ENCODE peak calls at places on chromosomes 16 and 17, in six cellular contexts. R is colonic mucosa, C is lung, S is right lobe of liver, L is heart left ventricle, T is neural progenitor cell. D is an unnamed sample.

GRCh38 chr17:77959926-77960521 is 1.5 kb downstream of the TNRC6C start:
- DNase-seq in L (no peak), S (no peak), R (no peak), T (peak; percentile 53), C (no peak), D (peak; percentile 13)

GRCh38 chr17:16407911-16408588 is 7.3 kb upstream of the TRPV2 start:
- DNase-seq in C (peak; percentile 50), L (peak; percentile 80), R (peak; percentile 70), T (peak; percentile 58), S (peak; percentile 72), D (peak; percentile 38)

GRCh38 chr17:64736804-64737492 is 74.8 kb upstream of the SMURF2 start:
- DNase-seq in L (no peak), R (peak; percentile 62), S (no peak), C (no peak), T (peak; percentile 9), D (no peak)

GRCh38 chr16:71626018-71626857 is at the start of gene MARVELD3:
- DNase-seq in C (peak; percentile 89), T (peak; percentile 51), L (no peak), R (peak; percentile 93), S (peak; percentile 85), D (peak; percentile 91)

GRCh38 chr17:76659928-76660614 is 16.5 kb upstream of the ST6GALNAC1 start:
- DNase-seq in S (no peak), L (no peak), T (no peak), R (peak; percentile 77), C (no peak), D (peak; percentile 15)

GRCh38 chr16:85157372-85157771 is 45.1 kb upstream of the CIBAR2 start:
- DNase-seq in S (no peak), T (no peak), L (no peak), R (no peak), C (no peak), D (no peak)

GRCh38 chr17:5703736-5704135 is 119.4 kb upstream of the NLRP1 start:
- DNase-seq in L (no peak), S (no peak), C (no peak), T (no peak), R (no peak), D (no peak)

GRCh38 chr16:30958164-30959083 is 870 bp downstream of the SETD1A start:
- DNase-seq in R (peak; percentile 35), T (peak; percentile 89), C (peak; percentile 52), L (peak; percentile 73), S (no peak), D (peak; percentile 79)

GRCh38 chr16:89593841-89594240 is 18.3 kb downstream of the CPNE7 start:
- DNase-seq in T (no peak), R (no peak), L (no peak), C (no peak), S (no peak), D (no peak)

GRCh38 chr17:28018439-28019070 is 23.9 kb upstream of the NLK start:
- DNase-seq in T (no peak), S (no peak), R (no peak), L (no peak), C (no peak), D (peak; percentile 34)

GRCh38 chr17:47744168-47745036 is 11.4 kb downstream of the TBX21 start:
- DNase-seq in T (no peak), L (no peak), C (no peak), S (no peak), R (no peak), D (no peak)

GRCh38 chr16:16151315-16151714 is 72.0 kb downstream of the ABCC6 start:
- DNase-seq in T (no peak), S (no peak), C (no peak), R (no peak), L (no peak), D (no peak)

DNA sequence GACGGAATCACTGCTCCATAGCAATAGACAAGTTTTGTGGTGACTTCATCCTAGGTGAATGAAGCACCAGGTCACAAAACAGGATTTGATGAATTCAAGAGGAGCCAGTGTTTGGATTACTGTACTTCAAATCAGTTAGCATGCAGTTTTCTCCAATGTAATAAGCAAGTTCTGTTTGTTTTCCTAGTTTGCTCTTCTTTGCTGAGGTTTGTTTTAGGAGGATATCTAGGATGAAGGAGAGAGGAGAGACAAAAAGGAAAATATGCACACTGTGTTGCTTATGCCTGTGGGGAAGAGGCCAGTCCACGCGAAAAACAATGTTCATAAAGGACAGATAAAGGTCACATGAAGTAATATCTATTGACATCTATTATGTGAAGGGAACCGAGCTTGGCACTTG is 9.0 kb downstream of the KRT37 start:
- DNase-seq in C (no peak), S (no peak), R (no peak), T (no peak), L (no peak), D (no peak)
- H3K27ac ChIP-seq in C (no peak overlapping the region), S (no peak overlapping the region), R (no peak overlapping the region), T (no peak overlapping the region), L (no peak overlapping the region), D (no peak overlapping the region)

GRCh38 chr17:48907713-48908046 is 527 bp upstream of the UBE2Z start:
- DNase-seq in R (no peak), L (no peak), S (no peak), T (no peak), C (no peak), D (peak; percentile 44)

GRCh38 chr17:48908853-48909394 is 717 bp downstream of the UBE2Z start:
- DNase-seq in L (peak; percentile 83), C (peak; percentile 80), R (peak; percentile 88), S (peak; percentile 77), T (peak; percentile 97), D (peak; percentile 91)

GRCh38 chr17:48910370-48910769 is 2.2 kb downstream of the UBE2Z start:
- DNase-seq in T (no peak), L (no peak), S (no peak), R (no peak), C (no peak), D (no peak)

GRCh38 chr17:48909796-48910195 is 1.6 kb downstream of the UBE2Z start:
- DNase-seq in T (no peak), L (no peak), S (no peak), R (no peak), C (no peak), D (no peak)

DNA sequence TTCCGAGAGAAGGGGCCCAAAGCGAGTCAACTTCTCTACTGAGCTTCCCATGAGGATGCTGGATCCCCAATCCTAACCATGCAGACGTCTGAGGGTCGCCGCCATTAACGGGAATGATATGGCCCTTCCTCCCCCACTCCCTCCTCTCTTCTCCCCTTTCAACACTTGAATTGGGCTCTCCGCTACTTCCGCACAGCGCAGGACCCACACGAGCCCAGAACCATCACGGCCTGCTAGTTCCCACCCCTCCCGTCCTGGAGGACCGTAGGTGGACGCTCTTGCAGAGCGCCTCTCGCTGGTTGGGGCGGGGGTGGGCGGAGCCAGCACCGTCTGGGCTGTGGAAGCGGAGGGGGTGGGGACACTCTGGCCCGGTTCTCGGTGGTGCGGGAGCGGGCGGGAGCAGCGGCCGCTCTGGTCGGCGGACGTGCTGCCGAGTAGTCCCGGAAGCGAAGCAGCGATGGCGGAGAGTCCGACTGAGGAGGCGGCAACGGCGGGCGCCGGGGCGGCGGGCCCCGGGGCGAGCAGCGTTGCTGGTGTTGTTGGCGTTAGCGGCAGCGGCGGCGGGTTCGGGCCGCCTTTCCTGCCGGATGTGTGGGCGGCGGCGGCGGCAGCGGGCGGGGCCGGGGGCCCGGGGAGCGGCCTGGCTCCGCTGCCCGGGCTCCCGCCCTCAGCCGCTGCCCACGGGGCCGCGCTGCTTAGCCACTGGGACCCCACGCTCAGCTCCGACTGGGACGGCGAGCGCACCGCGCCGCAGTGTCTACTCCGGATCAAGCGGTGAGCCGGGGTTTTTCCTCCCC is at the start of gene UBE2Z:
- DNase-seq in L (peak; percentile 95), S (peak; percentile 95), T (peak; percentile 97), R (peak; percentile 93), C (peak; percentile 92), D (peak; percentile 98)
- TF ChIP-seq CTCF in L (no peak), S (no peak), T (peak; percentile 56), R (no peak), C (no peak), D (no peak)

DNA sequence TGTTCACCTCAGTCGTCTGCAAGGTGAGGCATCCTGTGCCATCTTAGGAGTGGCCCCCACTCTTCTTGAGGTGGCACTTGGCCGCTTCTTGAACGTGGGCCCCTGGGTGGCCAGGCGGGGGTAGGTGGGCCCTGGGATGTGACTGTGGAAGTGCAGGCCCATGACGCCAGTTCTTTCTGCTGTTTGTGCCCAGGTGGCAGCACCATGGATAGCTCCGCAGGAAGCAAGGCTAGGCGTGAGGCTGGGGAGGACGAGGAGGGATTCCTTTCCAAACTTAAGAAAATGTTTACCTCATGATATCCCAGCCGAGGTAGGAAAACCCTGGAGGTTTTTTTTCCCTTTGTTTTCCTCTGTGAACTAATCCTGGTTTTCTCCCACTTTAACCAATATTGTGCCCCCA is 19.8 kb downstream of the NMRAL1 start:
- DNase-seq in T (peak; percentile 43), S (no peak), L (no peak), C (no peak), R (no peak), D (no peak)
- H3K27ac ChIP-seq in T (no peak overlapping the region), S (no peak overlapping the region), L (no peak overlapping the region), C (no peak overlapping the region), R (no peak overlapping the region), D (no peak overlapping the region)

GRCh38 chr17:74749262-74750038 is 1.0 kb downstream of the NHERF1 start:
- DNase-seq in T (peak; percentile 62), C (no peak), R (peak; percentile 63), S (no peak), L (no peak), D (no peak)

GRCh38 chr17:74750039-74750326 is 1.6 kb downstream of the NHERF1 start:
- DNase-seq in L (no peak), C (no peak), R (no peak), T (no peak), S (no peak), D (no peak)

GRCh38 chr17:74746922-74747321 is 1.5 kb upstream of the NHERF1 start:
- DNase-seq in L (no peak), R (no peak), C (no peak), T (peak; percentile 48), S (peak; percentile 59), D (no peak)

GRCh38 chr17:74748279-74748528 is 224 bp upstream of the NHERF1 start:
- DNase-seq in S (no peak), C (no peak), T (no peak), L (no peak), R (no peak), D (no peak)

GRCh38 chr17:74748529-74749261 is at the start of gene NHERF1:
- DNase-seq in R (peak; percentile 96), L (peak; percentile 97), C (peak; percentile 93), T (peak; percentile 98), S (peak; percentile 97), D (peak; percentile 96)
- TF ChIP-seq CTCF in R (no peak), L (no peak), C (no peak), T (peak; percentile 42), S (peak; percentile 17), D (peak; percentile 0)

GRCh38 chr17:15348030-15348429 is 6.6 kb upstream of the TEKT3 start:
- DNase-seq in T (no peak), S (no peak), C (no peak), L (no peak), R (peak; percentile 89), D (no peak)
- H3K27ac ChIP-seq in T (no peak overlapping the region), S (no peak overlapping the region), C (no peak overlapping the region), L (no peak overlapping the region), R (peak overlapping the region; percentile 51), D (no peak overlapping the region)

GRCh38 chr17:44049294-44050080 is 17.0 kb downstream of the LSM12 start:
- DNase-seq in R (no peak), L (no peak), S (no peak), T (no peak), C (no peak), D (no peak)
- TF ChIP-seq CTCF in R (no peak), L (no peak), S (no peak), T (no peak), C (no peak), D (no peak)

GRCh38 chr16:50861451-50861850 is 119.6 kb downstream of the CYLD start:
- DNase-seq in S (no peak), L (no peak), T (no peak), R (no peak), C (no peak), D (no peak)
- H3K27ac ChIP-seq in S (no peak overlapping the region), L (no peak overlapping the region), T (no peak overlapping the region), R (no peak overlapping the region), C (no peak overlapping the region), D (no peak overlapping the region)

D was measured in RWPE1.